ENCODE peak calls at places on chromosome 1, in six cellular contexts. Q, X, Z, A, S and E are unnamed samples.

GRCh38 chr1:54577612-54578011 is 29.6 kb downstream of the ACOT11 start:
- DNase-seq in Q (no peak), X (no peak), Z (no peak), A (peak), S (no peak), E (no peak)

GRCh38 chr1:8281843-8282509 is 35.9 kb upstream of the SLC45A1 start:
- DNase-seq in Q (no peak), X (no peak), Z (no peak), A (no peak), S (no peak), E (peak)

GRCh38 chr1:215710340-215710971 is 143.4 kb downstream of the KCTD3 start:
- DNase-seq in Q (peak), X (no peak), Z (no peak), A (peak), S (peak), E (peak)

GRCh38 chr1:153293847-153294246 is 18.9 kb downstream of the PGLYRP3 start:
- DNase-seq in Q (no peak), X (no peak), Z (no peak), A (no peak), S (no peak), E (no peak)

GRCh38 chr1:156433602-156434001 is 64.6 kb downstream of the RHBG start:
- DNase-seq in Q (no peak), X (no peak), Z (no peak), A (no peak), S (no peak), E (peak)

GRCh38 chr1:155513300-155513926 is 49.2 kb downstream of the ASH1L start:
- DNase-seq in Q (peak), X (no peak), Z (no peak), A (no peak), S (no peak), E (no peak)

GRCh38 chr1:213268221-213268620 is 217.2 kb downstream of the RPS6KC1 start:
- DNase-seq in Q (peak), X (no peak), Z (no peak), A (no peak), S (no peak), E (no peak)

GRCh38 chr1:160453443-160453842 is 53.1 kb downstream of the VANGL2 start:
- DNase-seq in Q (no peak), X (no peak), Z (no peak), A (no peak), S (no peak), E (peak)

GRCh38 chr1:14704846-14705245 is 106.4 kb downstream of the KAZN start:
- DNase-seq in Q (no peak), X (no peak), Z (no peak), A (no peak), S (no peak), E (peak)

GRCh38 chr1:42012852-42013251 is 94.1 kb upstream of the HIVEP3 start:
- DNase-seq in Q (no peak), X (no peak), Z (no peak), A (no peak), S (no peak), E (no peak)

GRCh38 chr1:31429583-31429982 is 16.6 kb downstream of the SERINC2 start:
- DNase-seq in Q (no peak), X (no peak), Z (no peak), A (no peak), S (no peak), E (no peak)

GRCh38 chr1:17112496-17113236 is 6.6 kb downstream of the PADI2 start:
- DNase-seq in Q (no peak), X (no peak), Z (no peak), A (no peak), S (no peak), E (no peak)

GRCh38 chr1:85933901-85934300 is 222.7 kb downstream of the COL24A1 start:
- DNase-seq in Q (no peak), X (no peak), Z (no peak), A (no peak), S (no peak), E (no peak)

GRCh38 chr1:180277476-180278192 is 47.6 kb downstream of the LHX4 start:
- DNase-seq in Q (no peak), X (no peak), Z (no peak), A (no peak), S (no peak), E (no peak)

GRCh38 chr1:114298059-114298458 is 144.4 kb upstream of the SYT6 start:
- DNase-seq in Q (no peak), X (no peak), Z (no peak), A (no peak), S (no peak), E (no peak)

GRCh38 chr1:33055210-33055991 is 18.7 kb upstream of the AK2 start:
- DNase-seq in Q (peak), X (no peak), Z (no peak), A (peak), S (peak), E (peak)

GRCh38 chr1:243595527-243596206 is 254.4 kb downstream of the AKT3 start:
- DNase-seq in Q (no peak), X (no peak), Z (no peak), A (no peak), S (no peak), E (no peak)

GRCh38 chr1:42756956-42757891 is 9.6 kb downstream of the P3H1 start:
- DNase-seq in Q (peak), X (no peak), Z (no peak), A (peak), S (peak), E (peak)

GRCh38 chr1:19015476-19015875 is 59.0 kb upstream of the IFFO2 start:
- DNase-seq in Q (no peak), X (no peak), Z (no peak), A (no peak), S (no peak), E (no peak)

GRCh38 chr1:147741075-147741474 is 19.3 kb downstream of the GJA5 start:
- DNase-seq in Q (no peak), X (no peak), Z (no peak), A (no peak), S (no peak), E (no peak)

GRCh38 chr1:234750922-234751595 is 141.1 kb upstream of the IRF2BP2 start:
- DNase-seq in Q (no peak), X (no peak), Z (no peak), A (no peak), S (no peak), E (no peak)

GRCh38 chr1:156746716-156747631 is 4.5 kb downstream of the HDGF start:
- DNase-seq in Q (peak), X (no peak), Z (peak), A (peak), S (peak), E (peak)

GRCh38 chr1:3752400-3752945 is at the start of gene CCDC27:
- DNase-seq in Q (no peak), X (no peak), Z (no peak), A (no peak), S (no peak), E (no peak)

GRCh38 chr1:228540161-228540917 is 53.2 kb downstream of the RNF187 start:
- DNase-seq in Q (no peak), X (no peak), Z (no peak), A (no peak), S (no peak), E (no peak)

GRCh38 chr1:111804736-111805135 is 49.0 kb downstream of the DDX20 start:
- DNase-seq in Q (no peak), X (no peak), Z (no peak), A (no peak), S (no peak), E (no peak)

GRCh38 chr1:13549521-13549920 is 34.1 kb upstream of the PDPN start:
- DNase-seq in Q (no peak), X (no peak), Z (no peak), A (no peak), S (no peak), E (no peak)

GRCh38 chr1:111515291-111516007 is 12.0 kb upstream of the ADORA3 start:
- DNase-seq in Q (peak), X (no peak), Z (no peak), A (peak), S (no peak), E (peak)

GRCh38 chr1:59237905-59238304 is 59.0 kb upstream of the FGGY start:
- DNase-seq in Q (no peak), X (no peak), Z (no peak), A (no peak), S (no peak), E (no peak)

GRCh38 chr1:110155878-110156522 is 5.7 kb downstream of the SLC6A17 start:
- DNase-seq in Q (peak), X (peak), Z (no peak), A (no peak), S (no peak), E (peak)

GRCh38 chr1:51517361-51518032 is 1.6 kb downstream of the EPS15 start:
- DNase-seq in Q (no peak), X (no peak), Z (no peak), A (no peak), S (no peak), E (no peak)

GRCh38 chr1:6859415-6860343 is 74.4 kb downstream of the CAMTA1 start:
- DNase-seq in Q (peak), X (no peak), Z (no peak), A (no peak), S (peak), E (no peak)

GRCh38 chr1:53314606-53315005 is 13.3 kb downstream of the LRP8 start:
- DNase-seq in Q (no peak), X (no peak), Z (no peak), A (no peak), S (no peak), E (no peak)

GRCh38 chr1:50976890-50977574 is 7.0 kb downstream of the CDKN2C start:
- DNase-seq in Q (peak), X (no peak), Z (no peak), A (peak), S (no peak), E (peak)

GRCh38 chr1:108852541-108852940 is 4.4 kb downstream of the AKNAD1 start:
- DNase-seq in Q (no peak), X (no peak), Z (no peak), A (no peak), S (no peak), E (no peak)

GRCh38 chr1:205287723-205288122 is 33.8 kb downstream of the NUAK2 start:
- DNase-seq in Q (no peak), X (no peak), Z (no peak), A (no peak), S (no peak), E (no peak)